ENCODE peak calls at places on chromosomes 1 and 21, in five cellular contexts. Q is colonic mucosa, K is activated T-helper 1 cell treated with Interleukin-2 at 50 U/mL for 16 hours, V is HEK293T, E is EH. A is an unnamed sample.

GRCh38 chr1:169550294-169550693 is 36.0 kb downstream of the F5 start:
- DNase-seq in K (no peak), V (peak), Q (no peak), E (peak), A (no peak)

GRCh38 chr1:93807301-93807930 is 71.6 kb downstream of the DNTTIP2 start:
- DNase-seq in E (no peak), Q (no peak), K (no peak), V (no peak), A (no peak)

GRCh38 chr21:16370176-16370575 is 640.4 kb downstream of the USP25 start:
- DNase-seq in Q (no peak), K (no peak), E (no peak), V (no peak), A (no peak)

GRCh38 chr1:37763791-37764741 is 854 bp downstream of the EPHA10 start:
- DNase-seq in Q (peak), V (peak), E (peak), K (no peak), A (peak)

GRCh38 chr1:27071049-27071416 is 58.4 kb upstream of the TENT5B start:
- DNase-seq in V (no peak), K (no peak), E (peak), Q (no peak), A (peak)

GRCh38 chr1:230572121-230573083 is 69.9 kb upstream of the COG2 start:
- DNase-seq in Q (peak), K (no peak), E (no peak), V (no peak), A (no peak)

GRCh38 chr1:60920561-60920960 is 161.8 kb upstream of the NFIA start:
- DNase-seq in V (no peak), Q (no peak), K (no peak), E (no peak), A (no peak)

GRCh38 chr1:55317673-55318072 is 102.5 kb upstream of the USP24 start:
- DNase-seq in E (no peak), Q (no peak), V (no peak), K (no peak), A (no peak)

GRCh38 chr1:113153116-113153803 is 80.3 kb downstream of the LRIG2 start:
- DNase-seq in Q (peak), K (no peak), E (peak), V (no peak), A (peak)

GRCh38 chr1:83545450-83545849 is 453.5 kb downstream of the TTLL7 start:
- DNase-seq in Q (no peak), E (no peak), V (peak), K (no peak), A (peak)

GRCh38 chr21:43890042-43890441 is 25.0 kb downstream of the AGPAT3 start:
- DNase-seq in E (no peak), K (no peak), Q (no peak), V (no peak), A (no peak)

GRCh38 chr1:1781526-1781903 is 3.2 kb upstream of the NADK start:
- DNase-seq in V (no peak), K (no peak), Q (no peak), E (no peak), A (no peak)

GRCh38 chr1:57839067-57839466 is 415.2 kb upstream of the DAB1 start:
- DNase-seq in K (no peak), Q (no peak), E (peak), V (no peak), A (no peak)

GRCh38 chr1:212106286-212106792 is 70.8 kb downstream of the DTL start:
- DNase-seq in V (no peak), E (no peak), K (no peak), Q (no peak), A (no peak)

GRCh38 chr1:157137051-157137772 is 983 bp downstream of the ETV3 start:
- DNase-seq in K (no peak), V (peak), E (peak), Q (peak), A (no peak)

GRCh38 chr1:110489973-110490542 is 28.9 kb downstream of the KCNA10 start:
- DNase-seq in K (no peak), V (no peak), Q (no peak), E (no peak), A (no peak)

GRCh38 chr1:89286549-89287181 is 14.0 kb upstream of the GBP5 start:
- DNase-seq in K (no peak), E (no peak), Q (no peak), V (no peak), A (no peak)

GRCh38 chr1:50829010-50829958 is 130.8 kb downstream of the FAF1 start:
- DNase-seq in V (no peak), E (peak), Q (no peak), K (no peak), A (no peak)

GRCh38 chr21:45575304-45575992 is 33.2 kb upstream of the SLC19A1 start:
- DNase-seq in E (no peak), K (no peak), V (no peak), Q (no peak), A (peak)

GRCh38 chr1:87212431-87213125 is 116.1 kb upstream of the LMO4 start:
- DNase-seq in E (peak), Q (no peak), V (no peak), K (no peak), A (no peak)

A was measured in islet precursor cell.